ENCODE peak calls at places on chromosome 10, in eight cellular contexts. One of them, this sample, is unnamed. For H3K4me1 and H3K36me3, the result is how much of the 10 kb centered on the place peaks cover.

GRCh38 chr10:80477813-80478212 is 23.7 kb downstream of the TSPAN14 start:
- DNase-seq in lower lobe of right lung: no peak
- DNase-seq in endodermal cell: no peak
- DNase-seq in tibial nerve: no peak
- DNase-seq in heart right ventricle: no peak
- DNase-seq in tibial artery: no peak
- DNase-seq in upper lobe of left lung: no peak
- DNase-seq in stomach: no peak
- DNase-seq in this sample: no peak

GRCh38 chr10:75350791-75351190 is 50.8 kb downstream of the ZNF503 start:
- DNase-seq in stomach: no peak
- DNase-seq in tibial artery: no peak
- DNase-seq in lower lobe of right lung: no peak
- DNase-seq in endodermal cell: no peak
- DNase-seq in tibial nerve: no peak
- DNase-seq in upper lobe of left lung: no peak
- DNase-seq in heart right ventricle: no peak
- DNase-seq in this sample: no peak

GRCh38 chr10:61901829-61902447 is 439 bp downstream of the ARID5B start:
- DNase-seq in heart right ventricle: no peak
- DNase-seq in stomach: no peak
- DNase-seq in tibial artery: no peak
- DNase-seq in upper lobe of left lung: no peak
- DNase-seq in tibial nerve: no peak
- DNase-seq in lower lobe of right lung: no peak
- DNase-seq in endodermal cell: peak
- DNase-seq in this sample: no peak

GRCh38 chr10:110411047-110411410 is 86.7 kb upstream of the DUSP5 start:
- DNase-seq in tibial nerve: no peak
- DNase-seq in heart right ventricle: peak
- DNase-seq in endodermal cell: no peak
- DNase-seq in tibial artery: no peak
- DNase-seq in lower lobe of right lung: no peak
- DNase-seq in stomach: no peak
- DNase-seq in upper lobe of left lung: no peak
- DNase-seq in this sample: no peak

GRCh38 chr10:17227367-17228080 is 517 bp upstream of the VIM start:
- DNase-seq in heart right ventricle: no peak
- DNase-seq in lower lobe of right lung: no peak
- DNase-seq in stomach: no peak
- DNase-seq in tibial artery: no peak
- DNase-seq in upper lobe of left lung: no peak
- DNase-seq in endodermal cell: no peak
- DNase-seq in tibial nerve: no peak
- DNase-seq in this sample: no peak

GRCh38 chr10:58081353-58081752 is 186.3 kb downstream of the IPMK start:
- DNase-seq in tibial nerve: no peak
- DNase-seq in lower lobe of right lung: no peak
- DNase-seq in upper lobe of left lung: no peak
- DNase-seq in tibial artery: no peak
- DNase-seq in heart right ventricle: no peak
- DNase-seq in stomach: no peak
- DNase-seq in endodermal cell: no peak
- DNase-seq in this sample: no peak

GRCh38 chr10:63005246-63005645 is 127.9 kb upstream of the NRBF2 start:
- DNase-seq in stomach: no peak
- DNase-seq in endodermal cell: no peak
- DNase-seq in tibial artery: no peak
- DNase-seq in lower lobe of right lung: no peak
- DNase-seq in tibial nerve: no peak
- DNase-seq in upper lobe of left lung: no peak
- DNase-seq in heart right ventricle: no peak
- DNase-seq in this sample: no peak

GRCh38 chr10:46264737-46265368 is 21.9 kb upstream of the ANTXRL start:
- DNase-seq in tibial artery: no peak
- DNase-seq in tibial nerve: no peak
- DNase-seq in stomach: peak
- DNase-seq in endodermal cell: no peak
- DNase-seq in lower lobe of right lung: no peak
- DNase-seq in upper lobe of left lung: peak
- DNase-seq in heart right ventricle: no peak
- DNase-seq in this sample: no peak

GRCh38 chr10:110946496-110946895 is 27.1 kb downstream of the SHOC2 start:
- DNase-seq in endodermal cell: no peak
- DNase-seq in tibial nerve: no peak
- DNase-seq in upper lobe of left lung: no peak
- DNase-seq in tibial artery: no peak
- DNase-seq in heart right ventricle: no peak
- DNase-seq in stomach: no peak
- DNase-seq in lower lobe of right lung: no peak
- DNase-seq in this sample: no peak

GRCh38 chr10:69425513-69426298 is 9.0 kb upstream of the TACR2 start:
- DNase-seq in heart right ventricle: no peak
- DNase-seq in lower lobe of right lung: no peak
- DNase-seq in tibial nerve: no peak
- DNase-seq in endodermal cell: no peak
- DNase-seq in tibial artery: no peak
- DNase-seq in stomach: peak
- DNase-seq in upper lobe of left lung: peak
- DNase-seq in this sample: no peak

GRCh38 chr10:79434223-79434687 is 11.2 kb downstream of the ZCCHC24 start:
- DNase-seq in upper lobe of left lung: no peak
- DNase-seq in heart right ventricle: no peak
- DNase-seq in endodermal cell: no peak
- DNase-seq in tibial nerve: no peak
- DNase-seq in tibial artery: no peak
- DNase-seq in lower lobe of right lung: no peak
- DNase-seq in stomach: no peak
- DNase-seq in this sample: no peak
- H3K4me1 ChIP-seq in upper lobe of left lung: under half
- H3K4me1 ChIP-seq in heart right ventricle: half or more
- H3K4me1 ChIP-seq in endodermal cell: under half
- H3K4me1 ChIP-seq in tibial nerve: half or more
- H3K4me1 ChIP-seq in tibial artery: half or more
- H3K4me1 ChIP-seq in lower lobe of right lung: half or more
- H3K4me1 ChIP-seq in stomach: half or more
- H3K4me1 ChIP-seq in this sample: half or more

GRCh38 chr10:70832852-70833542 is 17.2 kb downstream of the SGPL1 start:
- DNase-seq in tibial artery: no peak
- DNase-seq in stomach: no peak
- DNase-seq in endodermal cell: no peak
- DNase-seq in heart right ventricle: no peak
- DNase-seq in tibial nerve: no peak
- DNase-seq in upper lobe of left lung: no peak
- DNase-seq in lower lobe of right lung: no peak
- DNase-seq in this sample: no peak
- H3K36me3 ChIP-seq in tibial artery: under half
- H3K36me3 ChIP-seq in stomach: under half
- H3K36me3 ChIP-seq in endodermal cell: half or more
- H3K36me3 ChIP-seq in heart right ventricle: under half
- H3K36me3 ChIP-seq in tibial nerve: under half
- H3K36me3 ChIP-seq in upper lobe of left lung: under half
- H3K36me3 ChIP-seq in lower lobe of right lung: under half
- H3K36me3 ChIP-seq in this sample: under half

GRCh38 chr10:22647244-22647643 is 67.1 kb downstream of the PIP4K2A start:
- DNase-seq in tibial artery: no peak
- DNase-seq in heart right ventricle: no peak
- DNase-seq in endodermal cell: no peak
- DNase-seq in tibial nerve: no peak
- DNase-seq in lower lobe of right lung: no peak
- DNase-seq in upper lobe of left lung: no peak
- DNase-seq in stomach: no peak
- DNase-seq in this sample: no peak

GRCh38 chr10:22651276-22651980 is 63.0 kb downstream of the PIP4K2A start:
- DNase-seq in tibial nerve: no peak
- DNase-seq in tibial artery: no peak
- DNase-seq in lower lobe of right lung: peak
- DNase-seq in stomach: no peak
- DNase-seq in upper lobe of left lung: no peak
- DNase-seq in heart right ventricle: no peak
- DNase-seq in endodermal cell: no peak
- DNase-seq in this sample: no peak

GRCh38 chr10:22648547-22648961 is 65.8 kb downstream of the PIP4K2A start:
- DNase-seq in endodermal cell: no peak
- DNase-seq in heart right ventricle: no peak
- DNase-seq in tibial artery: no peak
- DNase-seq in tibial nerve: no peak
- DNase-seq in stomach: no peak
- DNase-seq in upper lobe of left lung: no peak
- DNase-seq in lower lobe of right lung: no peak
- DNase-seq in this sample: no peak

GRCh38 chr10:22649390-22649841 is 65.0 kb downstream of the PIP4K2A start:
- DNase-seq in upper lobe of left lung: no peak
- DNase-seq in stomach: no peak
- DNase-seq in lower lobe of right lung: no peak
- DNase-seq in heart right ventricle: no peak
- DNase-seq in endodermal cell: no peak
- DNase-seq in tibial artery: no peak
- DNase-seq in tibial nerve: no peak
- DNase-seq in this sample: no peak

DNA sequence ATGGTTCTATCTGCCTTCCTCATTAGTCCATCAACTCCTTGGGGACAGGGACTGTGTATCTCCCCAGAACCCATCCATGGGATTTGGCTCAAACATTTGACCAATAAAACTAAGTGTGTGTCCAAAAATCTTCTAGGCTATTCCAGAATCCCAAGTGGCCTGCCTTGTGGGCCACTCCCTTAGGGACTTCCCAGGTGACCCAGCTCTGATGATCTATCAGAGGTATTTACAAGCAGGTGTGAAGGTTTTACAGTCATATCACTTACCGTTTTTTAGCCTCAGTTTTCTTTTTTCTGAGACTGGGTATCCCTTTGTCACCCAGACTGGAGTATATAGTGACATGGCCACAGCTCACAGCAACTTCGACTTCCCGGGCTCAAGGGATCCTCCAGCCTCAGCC is 64.4 kb downstream of the PIP4K2A start:
- DNase-seq in stomach: no peak
- DNase-seq in endodermal cell: no peak
- DNase-seq in tibial nerve: no peak
- DNase-seq in upper lobe of left lung: no peak
- DNase-seq in tibial artery: no peak
- DNase-seq in lower lobe of right lung: no peak
- DNase-seq in heart right ventricle: no peak
- DNase-seq in this sample: no peak
- H3K27ac ChIP-seq in stomach: no peak
- H3K27ac ChIP-seq in endodermal cell: no peak
- H3K27ac ChIP-seq in tibial nerve: peak
- H3K27ac ChIP-seq in upper lobe of left lung: peak
- H3K27ac ChIP-seq in tibial artery: no peak
- H3K27ac ChIP-seq in lower lobe of right lung: no peak
- H3K27ac ChIP-seq in heart right ventricle: no peak
- H3K27ac ChIP-seq in this sample: no peak

GRCh38 chr10:96648297-96648696 is 61.5 kb upstream of the TM9SF3 start:
- DNase-seq in endodermal cell: no peak
- DNase-seq in heart right ventricle: no peak
- DNase-seq in tibial nerve: no peak
- DNase-seq in stomach: no peak
- DNase-seq in tibial artery: no peak
- DNase-seq in lower lobe of right lung: no peak
- DNase-seq in upper lobe of left lung: no peak
- DNase-seq in this sample: no peak
- H3K4me1 ChIP-seq in endodermal cell: under half
- H3K4me1 ChIP-seq in heart right ventricle: under half
- H3K4me1 ChIP-seq in tibial nerve: under half
- H3K4me1 ChIP-seq in stomach: under half
- H3K4me1 ChIP-seq in tibial artery: under half
- H3K4me1 ChIP-seq in lower lobe of right lung: under half
- H3K4me1 ChIP-seq in upper lobe of left lung: under half
- H3K4me1 ChIP-seq in this sample: under half